ENCODE peak calls at places on chromosomes 16 and 17, in seven cellular contexts. V is iPS DF 19.7; A is stimulated activated effector memory CD8-positive, alpha-beta T cell treated with anti-CD3 and anti-CD28 coated beads, Interleukin-12 subunit alpha, Interleukin-12 subunit beta, amount 100 ng/mL, for 72 hours; F is left ventricle myocardium inferior; S is fibroblast of pulmonary artery; O is stimulated activated CD4-positive, alpha-beta T cell treated with anti-CD3 and anti-CD28 coated beads, Interleukin-1b, Interleukin-23, amount 100 ng/mL, for 1 hour; J is dorsolateral prefrontal cortex. R is an unnamed sample.
A peak's percentile ranks its signal among the peaks of the same experiment; 100 is the strongest.

GRCh38 chr17:57773557-57773956 is 28.5 kb upstream of the CCDC182 start:
- DNase-seq in V (no peak), A (no peak), F (no peak), S (no peak), O (no peak), J (no peak), R (no peak)

GRCh38 chr16:49687603-49688002 is 168.3 kb downstream of the ZNF423 start:
- DNase-seq in V (no peak), A (no peak), F (no peak), S (no peak), O (no peak), J (no peak), R (no peak)

GRCh38 chr17:236641-237405 is 55.4 kb upstream of the DOC2B start:
- DNase-seq in V (no peak), A (no peak), F (peak; percentile 5), S (no peak), O (no peak), J (no peak), R (no peak)

GRCh38 chr17:83180264-83180995 is 101.0 kb downstream of the METRNL start:
- DNase-seq in V (no peak), A (no peak), F (no peak), S (no peak), O (no peak), J (no peak), R (no peak)

GRCh38 chr16:19817875-19818274 is 66.8 kb downstream of the GPRC5B start:
- DNase-seq in V (no peak), A (no peak), F (no peak), S (no peak), O (no peak), J (no peak), R (no peak)

GRCh38 chr17:11772031-11772430 is 173.8 kb downstream of the DNAH9 start:
- DNase-seq in V (no peak), A (no peak), F (no peak), S (no peak), O (no peak), J (no peak), R (no peak)

GRCh38 chr17:18315498-18316360 is 636 bp downstream of the SMCR8 start:
- DNase-seq in V (no peak), A (no peak), F (no peak), S (peak; percentile 11), O (no peak), J (no peak), R (no peak)

GRCh38 chr17:48541574-48542113 is 3.3 kb downstream of the HOXB2 start:
- DNase-seq in V (no peak), A (peak; percentile 68), F (peak; percentile 71), S (peak; percentile 75), O (no peak), J (no peak), R (peak; percentile 45)

GRCh38 chr16:54687043-54687655 is 243.5 kb upstream of the IRX5 start:
- DNase-seq in V (no peak), A (no peak), F (no peak), S (no peak), O (no peak), J (no peak), R (no peak)

GRCh38 chr17:27778193-27778592 is 22.1 kb downstream of the NOS2 start:
- DNase-seq in V (no peak), A (no peak), F (no peak), S (peak; percentile 21), O (no peak), J (no peak), R (no peak)

GRCh38 chr17:42363767-42364585 is 24.3 kb downstream of the STAT3 start:
- DNase-seq in V (no peak), A (no peak), F (no peak), S (peak; percentile 75), O (no peak), J (no peak), R (no peak)

GRCh38 chr17:32881054-32881453 is 4.1 kb upstream of the MYO1D start:
- DNase-seq in V (no peak), A (no peak), F (no peak), S (no peak), O (no peak), J (no peak), R (no peak)

GRCh38 chr17:77329741-77330531 is 189.2 kb downstream of the SEC14L1 start:
- DNase-seq in V (no peak), A (no peak), F (no peak), S (no peak), O (no peak), J (peak; percentile 14), R (no peak)

GRCh38 chr16:85536411-85537330 is 76.5 kb upstream of the GSE1 start:
- DNase-seq in V (no peak), A (no peak), F (no peak), S (no peak), O (no peak), J (no peak), R (no peak)

GRCh38 chr16:9363520-9363919 is 272.1 kb downstream of the HAPSTR1 start:
- DNase-seq in V (no peak), A (no peak), F (no peak), S (no peak), O (no peak), J (no peak), R (no peak)

GRCh38 chr17:66675273-66675990 is 159.5 kb upstream of the CACNG5 start:
- DNase-seq in V (no peak), A (no peak), F (no peak), S (no peak), O (no peak), J (no peak), R (no peak)

GRCh38 chr16:57039148-57039812 is 49.9 kb downstream of the NLRC5 start:
- DNase-seq in V (no peak), A (no peak), F (no peak), S (peak; percentile 84), O (no peak), J (no peak), R (no peak)

GRCh38 chr17:81539571-81539900 is 11.4 kb downstream of the FSCN2 start:
- DNase-seq in V (no peak), A (no peak), F (no peak), S (no peak), O (no peak), J (no peak), R (no peak)

GRCh38 chr16:65083181-65083845 is 38.5 kb downstream of the CDH11 start:
- DNase-seq in V (no peak), A (no peak), F (no peak), S (peak; percentile 40), O (no peak), J (no peak), R (no peak)

GRCh38 chr16:69522732-69523404 is 42.9 kb upstream of the NFAT5 start:
- DNase-seq in V (no peak), A (no peak), F (no peak), S (no peak), O (no peak), J (no peak), R (no peak)

GRCh38 chr16:50696575-50697420 is 3.4 kb downstream of the NOD2 start:
- DNase-seq in V (no peak), A (peak; percentile 67), F (peak; percentile 81), S (peak; percentile 45), O (no peak), J (no peak), R (peak; percentile 75)

GRCh38 chr16:23072084-23072599 is 77.1 kb downstream of the USP31 start:
- DNase-seq in V (no peak), A (no peak), F (peak; percentile 91), S (peak; percentile 77), O (no peak), J (no peak), R (peak; percentile 90)

GRCh38 chr17:64202683-64203430 is 60.2 kb downstream of the TEX2 start:
- DNase-seq in V (no peak), A (no peak), F (no peak), S (peak; percentile 56), O (no peak), J (peak; percentile 84), R (no peak)

GRCh38 chr17:7562208-7562605 is 488 bp downstream of the SENP3 start:
- DNase-seq in V (no peak), A (peak; percentile 55), F (no peak), S (no peak), O (no peak), J (no peak), R (no peak)

GRCh38 chr16:19274178-19274797 is 11.2 kb upstream of the CLEC19A start:
- DNase-seq in V (no peak), A (no peak), F (no peak), S (no peak), O (no peak), J (no peak), R (no peak)

GRCh38 chr17:28552201-28552999 is at the start of gene UNC119:
- DNase-seq in V (no peak), A (peak; percentile 85), F (peak; percentile 85), S (peak; percentile 61), O (peak; percentile 56), J (peak; percentile 49), R (peak; percentile 81)

GRCh38 chr16:84081446-84081989 is 35.2 kb downstream of the MBTPS1 start:
- DNase-seq in V (no peak), A (no peak), F (no peak), S (no peak), O (no peak), J (no peak), R (no peak)